ENCODE peak calls at places on chromosomes 2 and 18, in ten cellular contexts. O, K, C, J, G, P, X, N, Z and M are unnamed samples.

GRCh38 chr18:65279668-65280305 is 471.0 kb upstream of the CDH7 start:
- DNase-seq in N (no peak), G (no peak), P (no peak), Z (no peak), O (no peak), X (no peak), C (no peak), K (no peak), J (no peak), M (no peak)

GRCh38 chr18:78526923-78527775 is 452.5 kb upstream of the SALL3 start:
- DNase-seq in G (no peak), Z (no peak), K (no peak), C (no peak), X (no peak), N (no peak), J (no peak), P (no peak), O (no peak), M (no peak)

GRCh38 chr2:27655155-27655951 is 8.1 kb downstream of the SUPT7L start:
- DNase-seq in G (peak), X (no peak), J (no peak), K (no peak), P (no peak), C (no peak), N (peak), Z (no peak), O (no peak), M (peak)

GRCh38 chr18:34258176-34258575 is 33.5 kb upstream of the NOL4 start:
- DNase-seq in K (no peak), O (no peak), N (no peak), X (no peak), J (no peak), Z (no peak), G (no peak), P (no peak), C (no peak), M (no peak)

GRCh38 chr2:237315170-237315880 is 98.6 kb downstream of the COL6A3 start:
- DNase-seq in G (peak), K (peak), O (peak), C (peak), Z (no peak), P (peak), J (peak), X (no peak), N (peak), M (no peak)

GRCh38 chr18:13584826-13585225 is 141.5 kb downstream of the FAM210A start:
- DNase-seq in O (no peak), C (no peak), G (no peak), N (no peak), K (no peak), P (no peak), Z (no peak), J (no peak), X (no peak), M (no peak)

GRCh38 chr2:111972955-111973565 is 74.7 kb downstream of the MERTK start:
- DNase-seq in O (no peak), Z (peak), J (no peak), P (no peak), K (peak), X (no peak), C (no peak), G (no peak), N (no peak), M (peak)

GRCh38 chr2:111898703-111899514 is 502 bp downstream of the MERTK start:
- DNase-seq in Z (no peak), N (no peak), P (peak), J (no peak), K (no peak), G (no peak), C (no peak), O (peak), X (peak), M (no peak)

GRCh38 chr2:70304501-70304900 is 2.6 kb upstream of the FAM136A start:
- DNase-seq in N (no peak), C (no peak), X (no peak), J (no peak), Z (no peak), K (no peak), O (no peak), G (no peak), P (no peak), M (no peak)

DNA sequence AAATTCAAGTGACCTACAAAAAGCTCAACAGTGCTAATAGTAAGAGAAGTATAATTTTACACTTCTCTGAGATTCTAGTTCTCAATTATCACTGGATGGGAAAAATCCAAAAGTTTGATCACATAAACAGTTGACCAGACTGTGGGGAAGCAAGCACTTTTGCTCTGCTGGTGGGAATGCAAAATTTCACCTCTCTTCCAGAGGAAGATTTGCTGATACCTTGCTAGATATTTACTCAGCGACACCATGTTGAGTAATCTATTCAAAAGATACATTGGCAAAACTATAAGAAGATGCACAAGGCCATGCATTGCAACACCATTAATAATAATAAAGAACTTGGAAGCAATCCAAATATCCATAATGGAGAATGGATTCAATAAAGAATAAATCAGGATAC is 204.4 kb downstream of the MREG start:
- DNase-seq in K (no peak), X (no peak), P (no peak), J (no peak), G (peak), C (no peak), Z (no peak), O (no peak), N (no peak), M (no peak)
- TF ChIP-seq CTCF in K (no peak), X (no peak), P (peak), J (no peak), G (peak), C (peak), Z (no peak), O (no peak), N (peak), M (no peak)

GRCh38 chr2:140528982-140529381 is 1601.8 kb downstream of the LRP1B start:
- DNase-seq in N (no peak), J (no peak), C (no peak), P (no peak), X (no peak), O (no peak), K (no peak), Z (no peak), G (no peak), M (no peak)
- TF ChIP-seq CTCF in N (no peak), J (no peak), C (no peak), P (no peak), X (no peak), O (no peak), K (no peak), Z (no peak), G (no peak), M (no peak)

DNA sequence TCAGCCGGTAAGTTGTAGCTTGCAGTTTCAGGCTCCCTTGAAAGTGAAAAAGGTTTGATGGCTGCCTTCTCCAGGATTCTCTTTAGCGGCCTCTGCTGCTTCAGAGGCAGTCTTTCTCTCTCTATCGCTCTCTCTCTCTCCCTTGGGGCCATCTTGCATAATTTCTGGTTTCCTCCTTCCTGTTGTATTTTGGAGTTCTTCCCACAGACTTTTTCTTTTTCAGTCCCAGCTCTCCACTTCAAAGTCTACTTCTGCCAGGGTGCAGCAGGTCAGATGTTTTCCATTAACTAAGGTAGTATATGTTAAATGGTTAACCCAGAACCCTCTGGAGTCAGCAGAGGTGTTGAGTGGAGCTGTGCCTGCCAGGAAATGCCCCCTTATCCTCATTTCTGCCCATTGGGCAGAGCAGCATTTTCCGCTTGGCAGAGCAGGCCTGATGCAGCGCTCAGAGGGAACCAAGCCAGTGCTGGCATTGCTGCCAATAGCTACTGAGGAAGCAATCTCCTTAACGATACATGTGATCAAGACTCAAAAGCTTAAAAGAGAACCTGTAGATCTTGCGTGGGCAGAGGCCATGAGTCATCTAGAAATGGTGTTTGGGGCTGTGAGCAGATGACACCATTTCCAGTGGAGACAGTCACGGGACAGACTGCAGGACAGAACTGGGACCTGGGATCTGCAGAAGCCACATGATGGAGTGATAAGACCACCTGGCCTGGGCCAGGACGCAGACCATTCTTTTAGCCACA is 20.8 kb downstream of the DBI start:
- DNase-seq in J (peak), C (peak), X (peak), O (peak), P (peak), K (peak), Z (peak), N (peak), G (peak), M (peak)
- TF ChIP-seq CTCF in J (no peak), C (peak), X (no peak), O (no peak), P (peak), K (no peak), Z (peak), N (no peak), G (peak), M (peak)

GRCh38 chr2:232810444-232810843 is 34.1 kb upstream of the KCNJ13 start:
- DNase-seq in G (no peak), K (no peak), N (no peak), C (no peak), J (no peak), Z (no peak), O (no peak), P (no peak), X (no peak), M (no peak)

GRCh38 chr2:232809349-232810124 is 33.2 kb upstream of the KCNJ13 start:
- DNase-seq in K (no peak), P (peak), C (no peak), X (no peak), J (no peak), O (no peak), N (no peak), G (no peak), Z (no peak), M (no peak)
- TF ChIP-seq CTCF in K (no peak), P (no peak), C (no peak), X (no peak), J (no peak), O (no peak), N (no peak), G (no peak), Z (no peak), M (no peak)

GRCh38 chr2:21451418-21451817 is 327.6 kb downstream of the TDRD15 start:
- DNase-seq in O (no peak), X (no peak), P (no peak), K (no peak), Z (no peak), C (no peak), G (peak), N (no peak), J (no peak), M (no peak)
- TF ChIP-seq CTCF in O (no peak), X (no peak), P (no peak), K (no peak), Z (no peak), C (no peak), G (no peak), N (no peak), J (no peak), M (no peak)